ENCODE peak calls at places on chromosomes 11 and 22, in six cellular contexts. One of them, this sample, is unnamed.

GRCh38 chr11:94602430-94603372 is 35.5 kb downstream of the PIWIL4 start:
- DNase-seq in heart left ventricle: peak
- DNase-seq in NCI-H2029: peak
- DNase-seq in colonic mucosa: no peak
- DNase-seq in NCI-H460: peak
- DNase-seq in BE2C: no peak
- DNase-seq in this sample: peak

GRCh38 chr22:27952779-27953178 is 33.7 kb upstream of the PITPNB start:
- DNase-seq in heart left ventricle: no peak
- DNase-seq in NCI-H2029: no peak
- DNase-seq in colonic mucosa: no peak
- DNase-seq in NCI-H460: no peak
- DNase-seq in BE2C: no peak
- DNase-seq in this sample: no peak

GRCh38 chr11:7965386-7965785 is at the start of gene NLRP10:
- DNase-seq in NCI-H460: no peak
- DNase-seq in NCI-H2029: no peak
- DNase-seq in heart left ventricle: no peak
- DNase-seq in BE2C: no peak
- DNase-seq in colonic mucosa: no peak
- DNase-seq in this sample: no peak

GRCh38 chr11:31397239-31397834 is 27.7 kb downstream of the DNAJC24 start:
- DNase-seq in colonic mucosa: no peak
- DNase-seq in NCI-H2029: peak
- DNase-seq in BE2C: no peak
- DNase-seq in heart left ventricle: no peak
- DNase-seq in NCI-H460: peak
- DNase-seq in this sample: peak

GRCh38 chr22:38032681-38033521 is 24.3 kb upstream of the PICK1 start:
- DNase-seq in heart left ventricle: no peak
- DNase-seq in NCI-H460: no peak
- DNase-seq in NCI-H2029: no peak
- DNase-seq in BE2C: no peak
- DNase-seq in colonic mucosa: no peak
- DNase-seq in this sample: no peak

GRCh38 chr11:131145806-131146205 is 224.6 kb upstream of the NTM start:
- DNase-seq in NCI-H2029: no peak
- DNase-seq in BE2C: no peak
- DNase-seq in colonic mucosa: no peak
- DNase-seq in heart left ventricle: no peak
- DNase-seq in NCI-H460: no peak
- DNase-seq in this sample: no peak

GRCh38 chr11:122601131-122602125 is 54.1 kb upstream of the UBASH3B start:
- DNase-seq in BE2C: no peak
- DNase-seq in heart left ventricle: no peak
- DNase-seq in NCI-H460: no peak
- DNase-seq in NCI-H2029: no peak
- DNase-seq in colonic mucosa: no peak
- DNase-seq in this sample: no peak

GRCh38 chr11:85346484-85346883 is 280.7 kb downstream of the DLG2 start:
- DNase-seq in NCI-H2029: no peak
- DNase-seq in heart left ventricle: no peak
- DNase-seq in NCI-H460: no peak
- DNase-seq in colonic mucosa: no peak
- DNase-seq in BE2C: no peak
- DNase-seq in this sample: no peak

GRCh38 chr22:50184004-50184461 is 1.7 kb upstream of the TRABD start:
- DNase-seq in BE2C: no peak
- DNase-seq in NCI-H460: no peak
- DNase-seq in heart left ventricle: peak
- DNase-seq in colonic mucosa: peak
- DNase-seq in NCI-H2029: no peak
- DNase-seq in this sample: no peak

GRCh38 chr11:75315439-75315805 is 36.0 kb downstream of the ARRB1 start:
- DNase-seq in NCI-H2029: no peak
- DNase-seq in NCI-H460: no peak
- DNase-seq in colonic mucosa: no peak
- DNase-seq in BE2C: no peak
- DNase-seq in heart left ventricle: no peak
- DNase-seq in this sample: no peak

GRCh38 chr11:12141283-12141682 is 30.9 kb downstream of the MICAL2 start:
- DNase-seq in colonic mucosa: no peak
- DNase-seq in NCI-H460: no peak
- DNase-seq in heart left ventricle: no peak
- DNase-seq in NCI-H2029: no peak
- DNase-seq in BE2C: no peak
- DNase-seq in this sample: no peak

GRCh38 chr11:68968306-68969255 is 12.2 kb downstream of the MRGPRD start:
- DNase-seq in NCI-H460: no peak
- DNase-seq in heart left ventricle: peak
- DNase-seq in BE2C: no peak
- DNase-seq in colonic mucosa: no peak
- DNase-seq in NCI-H2029: no peak
- DNase-seq in this sample: no peak

GRCh38 chr22:25030636-25031035 is 78.1 kb downstream of the KIAA1671 start:
- DNase-seq in colonic mucosa: no peak
- DNase-seq in NCI-H460: no peak
- DNase-seq in heart left ventricle: no peak
- DNase-seq in NCI-H2029: no peak
- DNase-seq in BE2C: no peak
- DNase-seq in this sample: no peak

GRCh38 chr22:38026130-38027111 is 30.8 kb upstream of the PICK1 start:
- DNase-seq in BE2C: peak
- DNase-seq in colonic mucosa: no peak
- DNase-seq in NCI-H460: no peak
- DNase-seq in NCI-H2029: no peak
- DNase-seq in heart left ventricle: no peak
- DNase-seq in this sample: no peak

GRCh38 chr22:40177738-40178416 is at the start of gene TNRC6B:
- DNase-seq in NCI-H460: peak
- DNase-seq in BE2C: peak
- DNase-seq in heart left ventricle: no peak
- DNase-seq in NCI-H2029: peak
- DNase-seq in colonic mucosa: peak
- DNase-seq in this sample: peak

GRCh38 chr11:124115782-124116616 is 749 bp downstream of the VWA5A start:
- DNase-seq in NCI-H2029: no peak
- DNase-seq in colonic mucosa: peak
- DNase-seq in NCI-H460: no peak
- DNase-seq in BE2C: no peak
- DNase-seq in heart left ventricle: no peak
- DNase-seq in this sample: no peak

GRCh38 chr11:99325807-99326206 is 305.1 kb downstream of the CNTN5 start:
- DNase-seq in NCI-H460: peak
- DNase-seq in BE2C: no peak
- DNase-seq in NCI-H2029: no peak
- DNase-seq in heart left ventricle: no peak
- DNase-seq in colonic mucosa: no peak
- DNase-seq in this sample: no peak

GRCh38 chr11:6249822-6250555 is 9.6 kb upstream of the CCKBR start:
- DNase-seq in NCI-H460: no peak
- DNase-seq in BE2C: peak
- DNase-seq in heart left ventricle: peak
- DNase-seq in NCI-H2029: peak
- DNase-seq in colonic mucosa: peak
- DNase-seq in this sample: no peak

GRCh38 chr11:1297576-1298473 is 11.6 kb downstream of the TOLLIP start:
- DNase-seq in heart left ventricle: no peak
- DNase-seq in NCI-H2029: no peak
- DNase-seq in colonic mucosa: no peak
- DNase-seq in NCI-H460: no peak
- DNase-seq in BE2C: no peak
- DNase-seq in this sample: no peak